ENCODE peak calls at places on chromosomes 1 and 21, in four cellular contexts. One of them, this sample, is unnamed.

GRCh38 chr1:65407875-65408274 is 12.6 kb upstream of the LEPR start:
- DNase-seq in tibial artery: no peak
- DNase-seq in lung: no peak
- DNase-seq in heart right ventricle: no peak
- DNase-seq in this sample: no peak

GRCh38 chr1:215568287-215568692 is 1.2 kb downstream of the KCTD3 start:
- DNase-seq in heart right ventricle: no peak
- DNase-seq in lung: no peak
- DNase-seq in tibial artery: peak
- DNase-seq in this sample: no peak

GRCh38 chr21:44755227-44755626 is 43.9 kb upstream of the TSPEAR start:
- DNase-seq in heart right ventricle: no peak
- DNase-seq in tibial artery: no peak
- DNase-seq in lung: no peak
- DNase-seq in this sample: no peak

GRCh38 chr1:112507896-112508241 is 896 bp upstream of the WNT2B start:
- DNase-seq in tibial artery: no peak
- DNase-seq in heart right ventricle: no peak
- DNase-seq in lung: no peak
- DNase-seq in this sample: no peak

GRCh38 chr21:41745971-41746743 is 20.7 kb downstream of the RIPK4 start:
- DNase-seq in heart right ventricle: no peak
- DNase-seq in tibial artery: no peak
- DNase-seq in lung: no peak
- DNase-seq in this sample: no peak

GRCh38 chr1:26734501-26735058 is 38.8 kb downstream of the ARID1A start:
- DNase-seq in tibial artery: no peak
- DNase-seq in heart right ventricle: no peak
- DNase-seq in lung: no peak
- DNase-seq in this sample: no peak

GRCh38 chr1:206471415-206471801 is 1.1 kb downstream of the IKBKE start:
- DNase-seq in tibial artery: no peak
- DNase-seq in lung: no peak
- DNase-seq in heart right ventricle: no peak
- DNase-seq in this sample: no peak

GRCh38 chr21:39660596-39660995 is 47.9 kb downstream of the B3GALT5 start:
- DNase-seq in heart right ventricle: peak
- DNase-seq in tibial artery: no peak
- DNase-seq in lung: no peak
- DNase-seq in this sample: no peak

GRCh38 chr1:9844106-9844505 is 20.3 kb upstream of the CLSTN1 start:
- DNase-seq in lung: no peak
- DNase-seq in heart right ventricle: no peak
- DNase-seq in tibial artery: no peak
- DNase-seq in this sample: peak

GRCh38 chr1:151992345-151993083 is 1.1 kb downstream of the S100A10 start:
- DNase-seq in lung: peak
- DNase-seq in tibial artery: peak
- DNase-seq in heart right ventricle: peak
- DNase-seq in this sample: no peak

GRCh38 chr1:37691497-37692077 is 729 bp upstream of the CDCA8 start:
- DNase-seq in lung: peak
- DNase-seq in heart right ventricle: peak
- DNase-seq in tibial artery: peak
- DNase-seq in this sample: no peak

GRCh38 chr1:21950734-21951575 is 13.8 kb upstream of the HSPG2 start:
- DNase-seq in lung: no peak
- DNase-seq in heart right ventricle: no peak
- DNase-seq in tibial artery: no peak
- DNase-seq in this sample: no peak

GRCh38 chr1:98932184-98932583 is 72.5 kb downstream of the PLPPR5 start:
- DNase-seq in lung: no peak
- DNase-seq in tibial artery: no peak
- DNase-seq in heart right ventricle: no peak
- DNase-seq in this sample: no peak

GRCh38 chr1:28510350-28511223 is 4.7 kb downstream of the RCC1 start:
- DNase-seq in lung: no peak
- DNase-seq in heart right ventricle: no peak
- DNase-seq in tibial artery: no peak
- DNase-seq in this sample: no peak

GRCh38 chr1:3501856-3502665 is 47.6 kb downstream of the ARHGEF16 start:
- DNase-seq in heart right ventricle: peak
- DNase-seq in lung: peak
- DNase-seq in tibial artery: peak
- DNase-seq in this sample: peak

DNA sequence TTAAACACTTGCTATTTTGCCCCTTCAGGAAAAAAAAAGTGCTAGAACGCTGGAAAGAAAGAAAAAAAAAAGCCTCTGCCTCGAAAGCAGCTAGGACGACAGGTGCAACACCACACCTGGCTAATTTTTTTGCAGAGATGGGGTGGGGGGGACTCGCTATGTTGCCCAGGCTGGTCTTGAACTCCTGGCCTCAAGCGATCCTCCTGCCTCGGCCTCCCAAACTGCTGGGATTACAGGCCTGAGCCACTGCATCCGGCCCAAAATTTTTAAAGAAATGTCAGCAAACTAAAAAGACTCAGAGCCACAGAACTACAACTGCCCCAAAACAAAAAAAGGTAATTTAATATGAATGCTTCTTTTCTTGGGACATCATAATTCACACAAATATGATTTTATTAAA is 1.4 kb downstream of the DOCK7 start:
- DNase-seq in heart right ventricle: no peak
- DNase-seq in lung: no peak
- DNase-seq in tibial artery: no peak
- DNase-seq in this sample: no peak
- H3K4me3 ChIP-seq in heart right ventricle: peak
- H3K4me3 ChIP-seq in lung: no peak
- H3K4me3 ChIP-seq in tibial artery: peak
- H3K4me3 ChIP-seq in this sample: peak

DNA sequence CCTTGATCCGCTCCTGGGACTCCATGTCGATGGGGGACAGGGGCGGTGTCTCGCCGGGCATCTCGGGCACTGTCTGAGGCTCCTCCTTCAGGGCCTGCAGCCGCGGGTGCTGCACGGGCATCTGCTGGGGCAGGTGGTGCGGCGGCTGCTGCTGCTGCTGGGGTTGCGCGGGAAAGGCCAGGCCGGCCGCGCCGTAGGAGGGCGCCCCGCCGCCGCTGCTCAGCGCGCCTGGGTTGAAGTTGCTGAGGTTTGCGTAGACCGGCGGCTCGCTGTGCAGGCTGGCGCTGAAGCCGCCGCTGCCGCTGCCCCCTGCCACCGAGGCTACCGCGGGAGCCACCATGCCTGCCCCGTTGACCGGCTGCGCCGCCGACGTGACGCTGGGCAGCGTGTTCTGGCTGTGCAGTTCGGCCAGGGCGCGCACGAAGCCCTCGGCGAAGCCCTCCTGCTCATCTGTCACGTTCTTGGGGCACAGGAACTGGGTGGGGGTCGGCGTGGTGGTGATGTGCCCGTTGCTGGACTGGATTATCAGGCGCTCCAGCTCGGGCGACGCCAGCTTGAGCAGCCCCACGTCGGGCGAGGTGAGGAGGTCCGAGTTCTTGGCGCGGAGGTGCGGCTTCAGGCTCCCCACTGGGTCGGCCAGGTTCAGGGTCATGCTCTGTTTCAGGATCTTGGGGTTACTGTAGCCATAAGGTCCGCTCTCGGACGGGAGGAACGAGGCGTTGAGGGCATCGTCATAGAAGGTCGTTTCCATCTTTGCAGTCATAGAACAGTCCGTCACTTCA is 1.3 kb downstream of the JUN start:
- DNase-seq in tibial artery: peak
- DNase-seq in lung: peak
- DNase-seq in heart right ventricle: peak
- DNase-seq in this sample: no peak
- TF ChIP-seq CTCF in tibial artery: no peak
- TF ChIP-seq CTCF in lung: no peak
- TF ChIP-seq CTCF in heart right ventricle: no peak
- TF ChIP-seq CTCF in this sample: peak

GRCh38 chr21:46328151-46328550 is 4.2 kb downstream of the PCNT start:
- DNase-seq in lung: no peak
- DNase-seq in tibial artery: no peak
- DNase-seq in heart right ventricle: no peak
- DNase-seq in this sample: no peak
- H3K4me3 ChIP-seq in lung: no peak
- H3K4me3 ChIP-seq in tibial artery: no peak
- H3K4me3 ChIP-seq in heart right ventricle: no peak
- H3K4me3 ChIP-seq in this sample: no peak

GRCh38 chr21:30463713-30464112 is 16.5 kb downstream of the KRTAP19-1 start:
- DNase-seq in tibial artery: no peak
- DNase-seq in heart right ventricle: no peak
- DNase-seq in lung: no peak
- DNase-seq in this sample: no peak
- TF ChIP-seq CTCF in tibial artery: peak
- TF ChIP-seq CTCF in heart right ventricle: no peak
- TF ChIP-seq CTCF in lung: no peak
- TF ChIP-seq CTCF in this sample: peak

GRCh38 chr1:202159534-202160371 is 649 bp downstream of the PTPN7 start:
- DNase-seq in heart right ventricle: no peak
- DNase-seq in tibial artery: no peak
- DNase-seq in lung: no peak
- DNase-seq in this sample: no peak
- H3K4me3 ChIP-seq in heart right ventricle: peak
- H3K4me3 ChIP-seq in tibial artery: peak
- H3K4me3 ChIP-seq in lung: no peak
- H3K4me3 ChIP-seq in this sample: no peak

GRCh38 chr1:225767591-225768540 is 9.8 kb upstream of the SRP9 start:
- DNase-seq in lung: peak
- DNase-seq in tibial artery: peak
- DNase-seq in heart right ventricle: peak
- DNase-seq in this sample: no peak

GRCh38 chr1:225763815-225764548 is 13.6 kb upstream of the SRP9 start:
- DNase-seq in lung: no peak
- DNase-seq in tibial artery: no peak
- DNase-seq in heart right ventricle: peak
- DNase-seq in this sample: no peak

GRCh38 chr1:225768662-225769426 is 8.8 kb upstream of the SRP9 start:
- DNase-seq in heart right ventricle: no peak
- DNase-seq in lung: no peak
- DNase-seq in tibial artery: no peak
- DNase-seq in this sample: no peak

GRCh38 chr1:225766967-225767413 is 10.6 kb upstream of the SRP9 start:
- DNase-seq in tibial artery: peak
- DNase-seq in heart right ventricle: peak
- DNase-seq in lung: peak
- DNase-seq in this sample: no peak

DNA sequence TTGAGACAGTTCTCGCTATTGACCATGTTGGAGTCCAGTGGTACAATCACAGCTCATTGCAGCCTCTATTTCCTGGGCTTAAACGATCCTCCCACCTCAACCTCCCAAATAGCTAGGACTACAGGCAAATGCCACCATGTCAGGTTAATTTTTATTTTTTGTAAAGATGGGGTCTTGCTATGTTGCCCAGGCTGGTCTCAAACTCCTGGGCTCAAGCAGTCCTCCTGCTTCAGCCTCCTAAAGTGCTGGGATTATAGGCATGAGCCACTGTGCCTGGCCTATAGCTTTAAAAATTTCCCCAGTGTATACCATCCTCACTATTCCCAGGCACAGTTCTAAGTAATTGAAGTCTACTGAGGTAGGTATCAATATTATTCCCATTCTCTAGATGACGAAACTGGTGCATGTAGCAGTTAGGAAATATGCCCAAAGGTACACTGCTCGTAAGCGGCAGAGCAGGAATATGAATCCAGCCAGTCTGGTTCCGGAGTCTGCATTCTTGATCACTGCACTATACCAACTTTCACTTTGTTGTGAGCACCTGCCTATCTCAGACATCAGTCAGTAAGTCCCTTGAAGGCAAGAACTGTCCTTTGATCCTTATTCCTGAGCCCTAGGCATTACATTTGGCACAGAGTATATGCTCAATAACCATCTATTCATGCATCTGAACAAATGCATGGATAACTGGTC is 11.5 kb upstream of the SRP9 start:
- DNase-seq in lung: no peak
- DNase-seq in tibial artery: no peak
- DNase-seq in heart right ventricle: no peak
- DNase-seq in this sample: no peak
- TF ChIP-seq CTCF in lung: no peak
- TF ChIP-seq CTCF in tibial artery: no peak
- TF ChIP-seq CTCF in heart right ventricle: no peak
- TF ChIP-seq CTCF in this sample: no peak

GRCh38 chr1:36023098-36023769 is 60.7 kb upstream of the TEKT2 start:
- DNase-seq in heart right ventricle: no peak
- DNase-seq in lung: no peak
- DNase-seq in tibial artery: no peak
- DNase-seq in this sample: peak
- H3K4me3 ChIP-seq in heart right ventricle: no peak
- H3K4me3 ChIP-seq in lung: no peak
- H3K4me3 ChIP-seq in tibial artery: peak
- H3K4me3 ChIP-seq in this sample: no peak

GRCh38 chr1:23483327-23484252 is at the start of gene ASAP3:
- DNase-seq in heart right ventricle: peak
- DNase-seq in tibial artery: peak
- DNase-seq in lung: peak
- DNase-seq in this sample: no peak
- TF ChIP-seq CTCF in heart right ventricle: no peak
- TF ChIP-seq CTCF in tibial artery: no peak
- TF ChIP-seq CTCF in lung: no peak
- TF ChIP-seq CTCF in this sample: peak

GRCh38 chr1:46394872-46395465 is 852 bp downstream of the FAAH start:
- DNase-seq in tibial artery: no peak
- DNase-seq in heart right ventricle: no peak
- DNase-seq in lung: no peak
- DNase-seq in this sample: peak
- H3K4me3 ChIP-seq in tibial artery: peak
- H3K4me3 ChIP-seq in heart right ventricle: peak
- H3K4me3 ChIP-seq in lung: peak
- H3K4me3 ChIP-seq in this sample: peak

GRCh38 chr1:196933531-196934189 is 9.9 kb upstream of the CFHR2 start:
- DNase-seq in lung: no peak
- DNase-seq in tibial artery: no peak
- DNase-seq in heart right ventricle: no peak
- DNase-seq in this sample: no peak
- TF ChIP-seq CTCF in lung: no peak
- TF ChIP-seq CTCF in tibial artery: no peak
- TF ChIP-seq CTCF in heart right ventricle: no peak
- TF ChIP-seq CTCF in this sample: peak

This sample was measured in LNCaP clone FGC.